ENCODE peak calls at places on chromosomes 4 and X, in six cellular contexts. S is MV-4-11; W is BE2C; A is stimulated activated CD8-positive, alpha-beta memory T cell treated with anti-CD3 and anti-CD28 coated beads, Interleukin-12 subunit alpha, Interleukin-12 subunit beta, amount 100 ng/mL, for 1 hour; M is head of caudate nucleus; D is GM10248. C is an unnamed sample.
A peak's percentile ranks its signal among the peaks of the same experiment; 100 is the strongest.

GRCh38 chrX:82589410-82589809 is 918.7 kb upstream of the POU3F4 start:
- DNase-seq in A (no peak), W (no peak), M (no peak), D (no peak), S (no peak), C (no peak)

GRCh38 chr4:55311792-55312490 is 34.1 kb upstream of the SRD5A3 start:
- DNase-seq in D (no peak), M (peak; percentile 37), W (no peak), S (peak; percentile 9), A (no peak), C (no peak)

GRCh38 chr4:185096032-185096653 is 46.9 kb upstream of the SLC25A4 start:
- DNase-seq in M (no peak), S (peak; percentile 38), D (peak; percentile 38), W (peak; percentile 61), A (no peak), C (no peak)

GRCh38 chrX:155841232-155841631 is 39.9 kb upstream of the VAMP7 start:
- DNase-seq in A (no peak), W (no peak), S (peak; percentile 94), M (no peak), D (no peak), C (no peak)

GRCh38 chrX:149569770-149570169 is 17.5 kb downstream of the MAGEA9B start:
- DNase-seq in S (no peak), D (no peak), M (no peak), W (no peak), A (no peak), C (no peak)

GRCh38 chr4:109301691-109302365 is 630 bp downstream of the COL25A1 start:
- DNase-seq in S (no peak), D (no peak), W (no peak), A (no peak), M (peak; percentile 17), C (peak; percentile 5)

GRCh38 chr4:92735025-92735665 is 431.4 kb downstream of the GRID2 start:
- DNase-seq in W (no peak), S (no peak), M (no peak), A (no peak), D (no peak), C (no peak)

GRCh38 chr4:6449335-6449734 is 23.1 kb downstream of the PPP2R2C start:
- DNase-seq in W (no peak), M (no peak), S (no peak), A (no peak), D (no peak), C (no peak)

GRCh38 chrX:30653415-30654131 is at the start of gene GK:
- DNase-seq in M (no peak), S (no peak), D (peak; percentile 16), W (peak; percentile 12), A (no peak), C (peak; percentile 21)

GRCh38 chr4:119661231-119661630 is 32.6 kb upstream of the PDE5A start:
- DNase-seq in S (no peak), M (no peak), D (no peak), A (no peak), W (no peak), C (no peak)

GRCh38 chrX:132022115-132022862 is 813 bp upstream of the STK26 start:
- DNase-seq in A (no peak), S (peak; percentile 29), M (no peak), W (no peak), D (no peak), C (no peak)

GRCh38 chrX:46626566-46626965 is 53.0 kb downstream of the CHST7 start:
- DNase-seq in M (no peak), W (no peak), D (no peak), A (no peak), S (peak; percentile 92), C (no peak)

GRCh38 chr4:151407466-151408379 is 1.3 kb upstream of the FHIP1A start:
- DNase-seq in A (no peak), M (peak; percentile 47), W (no peak), D (peak; percentile 70), S (peak; percentile 98), C (peak; percentile 52)

GRCh38 chr4:3384771-3385701 is 56.7 kb upstream of the HGFAC start:
- DNase-seq in W (no peak), D (no peak), S (peak; percentile 20), M (no peak), A (no peak), C (no peak)

GRCh38 chr4:162841769-162842168 is 324.9 kb downstream of the NAF1 start:
- DNase-seq in M (no peak), A (no peak), D (no peak), W (no peak), S (no peak), C (no peak)

GRCh38 chr4:154018659-154019058 is 229.8 kb upstream of the SFRP2 start:
- DNase-seq in S (no peak), A (no peak), D (no peak), M (no peak), W (no peak), C (peak; percentile 50)

GRCh38 chr4:152983221-152983620 is 47.1 kb downstream of the FHDC1 start:
- DNase-seq in S (no peak), W (no peak), D (no peak), M (no peak), A (no peak), C (no peak)

GRCh38 chrX:48511561-48511960 is 2.8 kb downstream of the PORCN start:
- DNase-seq in M (no peak), D (no peak), W (no peak), A (no peak), S (no peak), C (no peak)

GRCh38 chr4:67886281-67886680 is 2.5 kb upstream of the TMPRSS11D start:
- DNase-seq in M (no peak), S (peak; percentile 37), D (no peak), W (no peak), A (no peak), C (no peak)

GRCh38 chr4:101066586-101066985 is 280.7 kb downstream of the PPP3CA start:
- DNase-seq in W (no peak), S (no peak), M (peak; percentile 81), D (no peak), A (no peak), C (no peak)

GRCh38 chr4:112514079-112514448 is 1.9 kb downstream of the NEUROG2 start:
- DNase-seq in M (no peak), A (no peak), W (no peak), S (no peak), D (no peak), C (no peak)

GRCh38 chr4:15493411-15493810 is 23.7 kb downstream of the CC2D2A start:
- DNase-seq in S (no peak), D (no peak), W (no peak), A (no peak), M (no peak), C (no peak)

GRCh38 chr4:158315706-158316105 is 105.4 kb downstream of the TMEM144 start:
- DNase-seq in S (no peak), M (no peak), D (no peak), A (no peak), W (no peak), C (no peak)

GRCh38 chr4:30537462-30537861 is 182.7 kb upstream of the PCDH7 start:
- DNase-seq in M (no peak), W (no peak), A (no peak), D (no peak), S (no peak), C (no peak)

GRCh38 chr4:96103086-96103485 is 263.2 kb downstream of the PDHA2 start:
- DNase-seq in D (no peak), A (no peak), S (no peak), M (no peak), W (no peak), C (no peak)

GRCh38 chrX:78746496-78746895 is 1.0 kb upstream of the LPAR4 start:
- DNase-seq in W (no peak), A (no peak), M (no peak), S (no peak), D (no peak), C (no peak)

GRCh38 chr4:7392438-7393374 is 42.0 kb downstream of the PSAPL1 start:
- DNase-seq in M (peak; percentile 19), D (no peak), W (no peak), S (no peak), A (no peak), C (no peak)

GRCh38 chrX:23885803-23886202 is 21.9 kb downstream of the APOO start:
- DNase-seq in M (no peak), A (no peak), W (no peak), D (no peak), S (no peak), C (no peak)

GRCh38 chr4:1554876-1555265 is 129.2 kb downstream of the FAM53A start:
- DNase-seq in M (no peak), W (no peak), A (no peak), D (no peak), S (no peak), C (no peak)

GRCh38 chr4:52032005-52032404 is 6.1 kb downstream of the SGCB start:
- DNase-seq in S (peak; percentile 48), M (no peak), W (no peak), A (no peak), D (no peak), C (no peak)